ENCODE peak calls at places on chromosomes 5 and 9, in ten cellular contexts. D is adipocyte; T is K562; O is ovary; N is aorta; P is CD4-positive, alpha-beta T cell; E is endothelial cell of umbilical vein; M is cardiac muscle cell; J is neuronal stem cell; W is heart right ventricle. I is an unnamed sample.
A peak's percentile ranks its signal among the peaks of the same experiment; 100 is the strongest.

GRCh38 chr9:109467936-109468335 is 30.2 kb downstream of the PTPN3 start:
- DNase-seq in E (peak; percentile 65), N (no peak), M (no peak), D (peak; percentile 21), O (no peak), W (no peak), T (no peak), J (no peak), P (no peak), I (peak; percentile 30)

GRCh38 chr5:394671-395155 is 48.3 kb upstream of the EXOC3 start:
- DNase-seq in M (no peak), J (no peak), W (no peak), D (no peak), P (no peak), N (peak; percentile 59), E (no peak), O (peak; percentile 7), T (no peak), I (no peak)

GRCh38 chr5:168073991-168074800 is 217.2 kb upstream of the WWC1 start:
- DNase-seq in J (no peak), M (no peak), W (no peak), P (no peak), O (no peak), D (peak; percentile 58), E (no peak), N (no peak), T (no peak), I (peak; percentile 85)

GRCh38 chr9:136613824-136614371 is 48.8 kb upstream of the EGFL7 start:
- DNase-seq in O (no peak), M (no peak), D (no peak), T (no peak), N (no peak), P (no peak), W (no peak), J (no peak), E (peak; percentile 78), I (no peak)

GRCh38 chr9:130201399-130201873 is 29.2 kb downstream of the NCS1 start:
- DNase-seq in W (no peak), J (no peak), D (no peak), P (no peak), E (no peak), N (no peak), M (no peak), O (no peak), T (no peak), I (no peak)

GRCh38 chr9:83280259-83280658 is 217.3 kb upstream of the RASEF start:
- DNase-seq in D (peak; percentile 10), E (peak; percentile 17), N (no peak), J (no peak), O (no peak), T (no peak), W (no peak), M (no peak), P (no peak), I (no peak)

GRCh38 chr5:134523543-134524136 is 1.8 kb upstream of the JADE2 start:
- DNase-seq in E (no peak), M (no peak), N (no peak), P (no peak), T (no peak), W (no peak), O (no peak), J (no peak), D (peak; percentile 33), I (no peak)

GRCh38 chr9:108056083-108056804 is 566.7 kb upstream of the KLF4 start:
- DNase-seq in J (no peak), D (peak; percentile 18), W (no peak), N (no peak), E (peak; percentile 49), M (no peak), P (no peak), T (no peak), O (no peak), I (peak; percentile 10)

GRCh38 chr9:69325409-69326212 is 596 bp downstream of the ENTREP1 start:
- DNase-seq in N (peak; percentile 71), E (peak; percentile 9), O (peak; percentile 24), P (no peak), T (no peak), J (no peak), D (peak; percentile 21), W (peak; percentile 22), M (peak; percentile 47), I (no peak)

GRCh38 chr9:137977572-137978261 is 100.1 kb downstream of the CACNA1B start:
- DNase-seq in M (no peak), T (no peak), E (no peak), J (no peak), D (no peak), O (no peak), N (peak; percentile 25), P (no peak), W (no peak), I (no peak)

GRCh38 chr9:34381323-34381722 is 4.6 kb upstream of the MYORG start:
- DNase-seq in W (peak; percentile 42), E (no peak), T (no peak), O (no peak), N (no peak), D (no peak), M (no peak), P (peak; percentile 33), J (peak; percentile 15), I (no peak)

GRCh38 chr9:34380511-34381315 is 4.0 kb upstream of the MYORG start:
- DNase-seq in D (peak; percentile 74), W (peak; percentile 72), O (peak; percentile 64), N (peak; percentile 94), M (peak; percentile 83), E (peak; percentile 74), J (peak; percentile 67), P (peak; percentile 68), T (peak; percentile 93), I (peak; percentile 85)

GRCh38 chr9:34383904-34384303 is 7.2 kb upstream of the MYORG start:
- DNase-seq in E (no peak), N (no peak), M (no peak), O (no peak), T (no peak), P (no peak), D (no peak), J (no peak), W (no peak), I (no peak)

GRCh38 chr9:34382879-34383278 is 6.2 kb upstream of the MYORG start:
- DNase-seq in P (no peak), E (no peak), W (no peak), M (no peak), J (no peak), N (no peak), D (no peak), O (no peak), T (no peak), I (no peak)

DNA sequence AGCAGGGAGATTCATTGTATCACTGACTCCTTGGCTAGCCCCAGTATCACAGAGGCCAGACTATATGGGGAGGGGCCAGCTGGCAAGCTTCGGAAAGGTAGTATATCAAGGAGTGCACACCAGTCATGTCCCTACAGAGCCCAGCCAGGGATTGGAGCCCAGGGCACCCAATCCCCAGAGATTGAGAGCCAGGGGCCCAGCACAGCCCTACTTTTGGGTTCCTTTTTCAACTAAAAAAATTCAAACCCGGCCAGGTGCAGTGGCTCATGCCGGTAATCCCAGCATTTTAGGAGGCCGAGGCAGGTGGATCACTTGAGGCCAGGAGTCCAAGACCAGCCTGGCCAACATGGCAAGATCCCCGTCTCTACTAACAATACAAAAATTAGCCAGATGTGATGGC is 5.4 kb upstream of the MYORG start:
- DNase-seq in M (no peak), T (no peak), D (no peak), J (no peak), O (no peak), E (no peak), W (no peak), P (no peak), N (no peak), I (no peak)
- H3K9me3 ChIP-seq in M (no peaks in the 10 kb centered on the region), T (no peaks in the 10 kb centered on the region), D (no peaks in the 10 kb centered on the region), J (no peaks in the 10 kb centered on the region), O (no peaks in the 10 kb centered on the region), E (no peaks in the 10 kb centered on the region), W (no peaks in the 10 kb centered on the region), P (no peaks in the 10 kb centered on the region), N (no peaks in the 10 kb centered on the region), I (no peaks in the 10 kb centered on the region)

GRCh38 chr5:158172005-158172404 is 313.1 kb upstream of the CLINT1 start:
- DNase-seq in E (no peak), P (no peak), O (no peak), W (no peak), D (no peak), J (no peak), T (no peak), N (no peak), M (no peak), I (no peak)
- H3K9me3 ChIP-seq in E (no peaks in the 10 kb centered on the region), P (no peaks in the 10 kb centered on the region), O (no peaks in the 10 kb centered on the region), W (no peaks in the 10 kb centered on the region), D (no peaks in the 10 kb centered on the region), J (no peaks in the 10 kb centered on the region), T (no peaks in the 10 kb centered on the region), N (no peaks in the 10 kb centered on the region), M (no peaks in the 10 kb centered on the region), I (no peaks in the 10 kb centered on the region)

GRCh38 chr9:10793306-10793705 is 180.5 kb upstream of the PTPRD start:
- DNase-seq in M (no peak), D (no peak), O (no peak), W (no peak), P (no peak), N (no peak), E (no peak), J (no peak), T (no peak), I (no peak)
- H3K9me3 ChIP-seq in M (no peaks in the 10 kb centered on the region), D (peaks cover 4% of the 10 kb centered on the region), O (no peaks in the 10 kb centered on the region), W (no peaks in the 10 kb centered on the region), P (peaks cover 9% of the 10 kb centered on the region), N (no peaks in the 10 kb centered on the region), E (peaks cover 3% of the 10 kb centered on the region), J (no peaks in the 10 kb centered on the region), T (no peaks in the 10 kb centered on the region), I (peaks cover 5% of the 10 kb centered on the region)

GRCh38 chr9:86962692-86963091 is 15.4 kb upstream of the GAS1 start:
- DNase-seq in D (no peak), E (no peak), N (no peak), O (no peak), M (no peak), P (no peak), T (no peak), W (no peak), J (no peak), I (no peak)
- H3K9me3 ChIP-seq in D (no peaks in the 10 kb centered on the region), E (no peaks in the 10 kb centered on the region), N (no peaks in the 10 kb centered on the region), O (no peaks in the 10 kb centered on the region), M (no peaks in the 10 kb centered on the region), P (no peaks in the 10 kb centered on the region), T (no peaks in the 10 kb centered on the region), W (no peaks in the 10 kb centered on the region), J (no peaks in the 10 kb centered on the region), I (no peaks in the 10 kb centered on the region)

DNA sequence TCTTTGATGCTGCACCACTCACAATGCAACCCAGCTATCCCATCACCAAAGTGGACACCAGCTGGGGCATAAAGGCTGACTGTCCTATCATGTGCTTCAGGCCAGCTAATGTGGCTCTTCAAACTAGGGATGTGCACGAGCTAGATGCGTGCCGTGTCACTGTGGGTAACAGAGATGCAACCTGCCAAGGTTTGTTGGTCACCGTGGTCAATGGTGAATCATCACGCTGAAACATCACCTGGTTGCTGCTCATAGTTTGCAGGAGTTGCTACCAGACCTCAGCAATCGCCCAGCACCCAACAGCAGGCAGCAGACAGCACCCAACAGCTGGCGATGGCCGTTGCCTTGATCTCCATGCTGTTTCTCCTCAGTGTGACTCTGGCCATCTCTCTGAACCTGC is 2.1 kb upstream of the PCDHGA1 start:
- DNase-seq in D (no peak), P (no peak), T (no peak), W (no peak), N (no peak), J (no peak), O (no peak), M (no peak), E (no peak), I (no peak)
- H3K9me3 ChIP-seq in D (peaks cover 17% of the 10 kb centered on the region), P (peaks cover 43% of the 10 kb centered on the region), T (no peaks in the 10 kb centered on the region), W (peaks cover 15% of the 10 kb centered on the region), N (peaks cover 24% of the 10 kb centered on the region), J (peaks cover 29% of the 10 kb centered on the region), O (no peaks in the 10 kb centered on the region), M (no peaks in the 10 kb centered on the region), E (no peaks in the 10 kb centered on the region), I (peaks cover 30% of the 10 kb centered on the region)

I was measured in A673.